ENCODE peak calls at places on chromosomes 12 and 14, in nine cellular contexts. U, H, W, O, G, E, D, S and B are unnamed samples.

GRCh38 chr14:71733210-71733883 is 198.9 kb upstream of the RGS6 start:
- DNase-seq in E (no peak), D (no peak), S (peak), H (no peak), O (no peak), W (no peak), G (no peak), U (no peak), B (no peak)

GRCh38 chr14:81903477-81903876 is 369.8 kb upstream of the SEL1L start:
- DNase-seq in E (no peak), S (no peak), W (no peak), D (no peak), G (no peak), O (no peak), U (no peak), H (no peak), B (no peak)

GRCh38 chr14:75088566-75089373 is 19.3 kb downstream of the ZC2HC1C start:
- DNase-seq in H (no peak), D (peak), S (peak), W (peak), O (peak), E (peak), U (no peak), G (peak), B (peak)

GRCh38 chr12:113818833-113819232 is 147.3 kb downstream of the RBM19 start:
- DNase-seq in O (peak), G (no peak), D (no peak), S (peak), U (no peak), E (no peak), W (peak), H (no peak), B (peak)

GRCh38 chr12:107478881-107479280 is 206.7 kb upstream of the PWP1 start:
- DNase-seq in U (no peak), D (no peak), G (no peak), H (no peak), E (no peak), S (peak), O (no peak), W (no peak), B (no peak)

GRCh38 chr12:111359231-111359913 is 9.5 kb downstream of the PHETA1 start:
- DNase-seq in D (no peak), H (no peak), E (no peak), W (no peak), U (no peak), O (no peak), G (no peak), S (peak), B (no peak)

GRCh38 chr12:46915861-46916260 is 90.1 kb upstream of the SLC38A4 start:
- DNase-seq in S (peak), H (no peak), E (peak), O (no peak), G (no peak), D (no peak), W (no peak), U (no peak), B (no peak)

GRCh38 chr14:104248203-104249055 is 110.0 kb downstream of the KIF26A start:
- DNase-seq in U (no peak), O (no peak), W (no peak), D (no peak), E (no peak), S (no peak), H (no peak), G (no peak), B (no peak)